ENCODE peak calls at places on chromosomes 2 and 18, in nine cellular contexts. One of them, this sample, is unnamed.

GRCh38 chr2:39696838-39697237 is 31.1 kb downstream of the TMEM178A start:
- DNase-seq in WTC11: no peak
- DNase-seq in posterior cingulate gyrus: no peak
- DNase-seq in astrocyte of the spinal cord: peak
- DNase-seq in dermis blood vessel endothelial cell: peak
- DNase-seq in GM19239: no peak
- DNase-seq in HEK293T: no peak
- DNase-seq in amygdala: no peak
- DNase-seq in Calu3: no peak
- DNase-seq in this sample: peak

GRCh38 chr2:96917008-96917575 is 47.2 kb upstream of the SEMA4C start:
- DNase-seq in WTC11: no peak
- DNase-seq in posterior cingulate gyrus: no peak
- DNase-seq in astrocyte of the spinal cord: no peak
- DNase-seq in dermis blood vessel endothelial cell: no peak
- DNase-seq in GM19239: no peak
- DNase-seq in HEK293T: no peak
- DNase-seq in amygdala: no peak
- DNase-seq in Calu3: no peak
- DNase-seq in this sample: peak

GRCh38 chr18:39862341-39862740 is 2092.7 kb upstream of the PIK3C3 start:
- DNase-seq in WTC11: no peak
- DNase-seq in posterior cingulate gyrus: no peak
- DNase-seq in astrocyte of the spinal cord: no peak
- DNase-seq in dermis blood vessel endothelial cell: no peak
- DNase-seq in GM19239: no peak
- DNase-seq in HEK293T: no peak
- DNase-seq in amygdala: no peak
- DNase-seq in Calu3: no peak
- DNase-seq in this sample: peak

GRCh38 chr18:70028734-70029133 is 81.1 kb upstream of the CD226 start:
- DNase-seq in WTC11: no peak
- DNase-seq in posterior cingulate gyrus: no peak
- DNase-seq in astrocyte of the spinal cord: no peak
- DNase-seq in dermis blood vessel endothelial cell: no peak
- DNase-seq in GM19239: no peak
- DNase-seq in HEK293T: no peak
- DNase-seq in amygdala: no peak
- DNase-seq in Calu3: no peak
- DNase-seq in this sample: no peak

GRCh38 chr18:40935423-40935822 is 1019.6 kb upstream of the PIK3C3 start:
- DNase-seq in WTC11: no peak
- DNase-seq in posterior cingulate gyrus: no peak
- DNase-seq in astrocyte of the spinal cord: no peak
- DNase-seq in dermis blood vessel endothelial cell: no peak
- DNase-seq in GM19239: no peak
- DNase-seq in HEK293T: peak
- DNase-seq in amygdala: no peak
- DNase-seq in Calu3: no peak
- DNase-seq in this sample: peak

GRCh38 chr18:48184118-48184517 is 225.1 kb downstream of the ZBTB7C start:
- DNase-seq in WTC11: no peak
- DNase-seq in posterior cingulate gyrus: no peak
- DNase-seq in astrocyte of the spinal cord: no peak
- DNase-seq in dermis blood vessel endothelial cell: no peak
- DNase-seq in GM19239: no peak
- DNase-seq in HEK293T: no peak
- DNase-seq in amygdala: no peak
- DNase-seq in Calu3: no peak
- DNase-seq in this sample: no peak

GRCh38 chr2:26945991-26946750 is 24.3 kb upstream of the MAPRE3 start:
- DNase-seq in WTC11: no peak
- DNase-seq in posterior cingulate gyrus: peak
- DNase-seq in astrocyte of the spinal cord: no peak
- DNase-seq in dermis blood vessel endothelial cell: no peak
- DNase-seq in GM19239: no peak
- DNase-seq in HEK293T: no peak
- DNase-seq in amygdala: no peak
- DNase-seq in Calu3: no peak
- DNase-seq in this sample: no peak

GRCh38 chr2:70716131-70716766 is 51.8 kb downstream of the ADD2 start:
- DNase-seq in WTC11: no peak
- DNase-seq in posterior cingulate gyrus: peak
- DNase-seq in astrocyte of the spinal cord: no peak
- DNase-seq in dermis blood vessel endothelial cell: no peak
- DNase-seq in GM19239: no peak
- DNase-seq in HEK293T: no peak
- DNase-seq in amygdala: no peak
- DNase-seq in Calu3: no peak
- DNase-seq in this sample: no peak

GRCh38 chr2:74364533-74365505 is 15.3 kb downstream of the DCTN1 start:
- DNase-seq in WTC11: no peak
- DNase-seq in posterior cingulate gyrus: no peak
- DNase-seq in astrocyte of the spinal cord: no peak
- DNase-seq in dermis blood vessel endothelial cell: no peak
- DNase-seq in GM19239: no peak
- DNase-seq in HEK293T: no peak
- DNase-seq in amygdala: no peak
- DNase-seq in Calu3: no peak
- DNase-seq in this sample: no peak

This sample was measured in fibroblast of lung.